ENCODE peak calls at places on chromosomes 13 and 19, in five cellular contexts. Y is progenitor cell of endocrine pancreas, V is T-helper 17 cell, X is mammary epithelial cell, R is EL. K is an unnamed sample.

GRCh38 chr19:51127032-51127431 is 2.3 kb downstream of the SIGLEC9 start:
- DNase-seq in V (no peak), R (no peak), X (no peak), Y (no peak), K (no peak)

GRCh38 chr13:114115191-114115671 is 17.2 kb downstream of the RASA3 start:
- DNase-seq in V (peak; percentile 3), R (peak; percentile 91), Y (no peak), X (peak; percentile 19), K (no peak)

GRCh38 chr13:32205426-32206096 is 109.6 kb downstream of the ZAR1L start:
- DNase-seq in X (no peak), R (no peak), V (no peak), Y (no peak), K (no peak)

GRCh38 chr19:1363599-1363998 is 20.1 kb upstream of the NDUFS7 start:
- DNase-seq in Y (no peak), V (no peak), X (no peak), R (no peak), K (no peak)

GRCh38 chr13:51768378-51768921 is 35.5 kb downstream of the DHRS12 start:
- DNase-seq in V (no peak), R (no peak), X (no peak), Y (no peak), K (no peak)

GRCh38 chr13:45180713-45181601 is 19.9 kb downstream of the KCTD4 start:
- DNase-seq in X (no peak), R (no peak), V (no peak), Y (no peak), K (no peak)

GRCh38 chr19:2575734-2576481 is 100.0 kb downstream of the GADD45B start:
- DNase-seq in V (no peak), Y (no peak), X (no peak), R (no peak), K (no peak)

GRCh38 chr19:489418-490196 is 6.7 kb upstream of the MADCAM1 start:
- DNase-seq in V (no peak), R (peak; percentile 18), X (no peak), Y (no peak), K (no peak)

GRCh38 chr13:103291693-103292572 is 225.7 kb upstream of the SLC10A2 start:
- DNase-seq in Y (no peak), V (no peak), X (no peak), R (no peak), K (no peak)

K was measured in D721Med.